ENCODE peak calls at places on chromosome 12, in seven cellular contexts. L is right cardiac atrium; K is CD8-positive, alpha-beta memory T cell; S is astrocyte of the cerebellum; E is heart left ventricle; N is hepatocyte; X is stomach. D is an unnamed sample.

GRCh38 chr12:49231881-49232650 is 32.8 kb upstream of the TUBA1C start:
- DNase-seq in K (no peak), X (no peak), S (no peak), L (no peak), N (no peak), E (no peak), D (no peak)

GRCh38 chr12:65495233-65495632 is 216.8 kb downstream of the MSRB3 start:
- DNase-seq in S (peak), X (no peak), L (no peak), E (no peak), N (no peak), K (no peak), D (no peak)

GRCh38 chr12:53093777-53094393 is 3.6 kb upstream of the IGFBP6 start:
- DNase-seq in E (no peak), S (no peak), K (no peak), N (no peak), L (no peak), X (peak), D (no peak)

GRCh38 chr12:1103051-1103450 is 112.0 kb downstream of the ERC1 start:
- DNase-seq in E (no peak), L (no peak), S (no peak), K (no peak), N (no peak), X (no peak), D (no peak)

GRCh38 chr12:109461846-109462766 is 15.0 kb downstream of the KCTD10 start:
- DNase-seq in L (peak), S (peak), X (peak), N (peak), K (no peak), E (peak), D (peak)

GRCh38 chr12:91483471-91483985 is 300.9 kb upstream of the DCN start:
- DNase-seq in L (no peak), N (no peak), X (no peak), S (no peak), E (no peak), K (no peak), D (no peak)

GRCh38 chr12:33596061-33596460 is 156.4 kb upstream of the SYT10 start:
- DNase-seq in N (no peak), K (no peak), E (no peak), L (no peak), X (no peak), S (no peak), D (no peak)

GRCh38 chr12:8664228-8664963 is 1.8 kb upstream of the MFAP5 start:
- DNase-seq in K (no peak), L (peak), E (peak), X (no peak), S (no peak), N (no peak), D (peak)

GRCh38 chr12:818733-819132 is 66.4 kb downstream of the WNK1 start:
- DNase-seq in S (no peak), X (no peak), N (no peak), E (no peak), L (no peak), K (no peak), D (no peak)

GRCh38 chr12:68451261-68452091 is 119.3 kb upstream of the MDM1 start:
- DNase-seq in E (peak), K (peak), N (peak), L (peak), S (peak), X (peak), D (peak)

GRCh38 chr12:117105902-117106301 is 6.7 kb upstream of the TESC start:
- DNase-seq in E (no peak), L (no peak), N (no peak), K (peak), X (no peak), S (no peak), D (no peak)

GRCh38 chr12:127809236-127809635 is 457.7 kb upstream of the TMEM132C start:
- DNase-seq in S (peak), E (no peak), K (no peak), N (peak), X (no peak), L (no peak), D (no peak)

GRCh38 chr12:113260636-113261300 is 39.5 kb downstream of the TPCN1 start:
- DNase-seq in N (no peak), E (no peak), L (no peak), S (no peak), X (no peak), K (no peak), D (no peak)

GRCh38 chr12:122880668-122881067 is 15.3 kb downstream of the VPS37B start:
- DNase-seq in X (no peak), K (no peak), E (no peak), L (no peak), N (no peak), S (no peak), D (no peak)

GRCh38 chr12:41596190-41596589 is 408.1 kb downstream of the PDZRN4 start:
- DNase-seq in L (no peak), S (no peak), X (no peak), N (no peak), K (no peak), E (no peak), D (no peak)

GRCh38 chr12:67377021-67377420 is 107.9 kb downstream of the CAND1 start:
- DNase-seq in L (no peak), E (no peak), N (no peak), X (no peak), K (no peak), S (no peak), D (no peak)
- H3K4me3 ChIP-seq in L (no peak), E (no peak), N (no peak), X (no peak), K (no peak), S (no peak), D (no peak)

GRCh38 chr12:45243963-45244362 is 28.1 kb downstream of the ANO6 start:
- DNase-seq in E (no peak), N (no peak), K (no peak), X (no peak), L (no peak), S (no peak), D (no peak)

GRCh38 chr12:45242180-45242579 is 26.3 kb downstream of the ANO6 start:
- DNase-seq in L (no peak), S (no peak), X (no peak), K (no peak), N (no peak), E (no peak), D (no peak)

GRCh38 chr12:45247589-45247988 is 31.7 kb downstream of the ANO6 start:
- DNase-seq in N (no peak), X (no peak), S (no peak), L (no peak), E (no peak), K (no peak), D (no peak)

GRCh38 chr12:45246202-45246601 is 30.3 kb downstream of the ANO6 start:
- DNase-seq in L (no peak), S (no peak), K (no peak), N (no peak), E (no peak), X (no peak), D (no peak)

GRCh38 chr12:45244561-45245348 is 28.9 kb downstream of the ANO6 start:
- DNase-seq in S (no peak), E (no peak), X (no peak), L (no peak), K (no peak), N (no peak), D (no peak)
- H3K4me3 ChIP-seq in S (no peak), E (no peak), X (no peak), L (peak), K (no peak), N (no peak), D (no peak)

GRCh38 chr12:70604662-70605061 is 32.6 kb downstream of the PTPRB start:
- DNase-seq in K (no peak), S (no peak), E (no peak), L (no peak), N (no peak), X (no peak), D (no peak)

GRCh38 chr12:70603044-70603443 is 34.2 kb downstream of the PTPRB start:
- DNase-seq in K (no peak), S (no peak), E (no peak), N (no peak), X (no peak), L (no peak), D (no peak)

GRCh38 chr12:70608184-70608583 is 29.0 kb downstream of the PTPRB start:
- DNase-seq in L (no peak), E (no peak), X (no peak), N (no peak), S (no peak), K (no peak), D (no peak)

GRCh38 chr12:70607107-70607506 is 30.1 kb downstream of the PTPRB start:
- DNase-seq in S (no peak), L (no peak), E (no peak), K (no peak), N (no peak), X (no peak), D (no peak)

DNA sequence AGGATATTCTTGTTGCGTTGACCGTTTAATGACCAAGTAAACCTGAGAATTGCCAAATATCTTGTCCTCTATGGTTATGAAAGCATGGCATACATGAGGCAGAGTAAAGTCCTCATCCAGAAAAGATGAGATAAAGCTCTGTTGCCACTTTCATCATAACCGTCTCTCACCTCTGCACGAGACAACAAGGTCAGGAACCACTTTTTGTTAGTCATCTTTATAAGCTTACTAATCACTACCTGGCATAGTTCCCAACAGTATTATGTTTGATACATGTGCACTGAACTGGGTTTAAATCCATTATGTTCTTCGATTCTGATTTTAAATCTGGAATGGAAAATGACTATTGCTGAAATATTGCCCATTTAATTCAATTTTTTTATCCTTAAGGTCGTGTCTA is 31.2 kb downstream of the PTPRB start:
- DNase-seq in X (no peak), L (no peak), K (no peak), N (no peak), E (no peak), S (no peak), D (no peak)
- H3K4me3 ChIP-seq in X (peak), L (peak), K (no peak), N (no peak), E (peak), S (no peak), D (peak)

GRCh38 chr12:31620311-31620710 is 29.4 kb upstream of the DENND5B start:
- DNase-seq in X (no peak), N (peak), K (no peak), S (no peak), L (no peak), E (no peak), D (no peak)

GRCh38 chr12:31622038-31622437 is 31.1 kb upstream of the DENND5B start:
- DNase-seq in K (no peak), S (no peak), L (no peak), X (no peak), E (no peak), N (no peak), D (no peak)

GRCh38 chr12:31612819-31613218 is 21.9 kb upstream of the DENND5B start:
- DNase-seq in K (no peak), S (no peak), L (no peak), N (no peak), X (no peak), E (no peak), D (no peak)

GRCh38 chr12:31618228-31619025 is 27.5 kb upstream of the DENND5B start:
- DNase-seq in K (no peak), S (no peak), L (no peak), N (peak), X (no peak), E (no peak), D (no peak)
- H3K4me3 ChIP-seq in K (no peak), S (no peak), L (no peak), N (no peak), X (no peak), E (no peak), D (no peak)

D was measured in tibial nerve.